ENCODE peak calls at places on chromosomes 11 and 22, in seven cellular contexts. V is astrocyte, T is right atrium auricular region, A is A549, F is cardiac muscle cell, H is SK-N-SH, S is body of pancreas. L is an unnamed sample. For H3K4me1, the result is how much of the 10 kb centered on the place peaks cover.

GRCh38 chr11:79045018-79045787 is 395.6 kb downstream of the TENM4 start:
- DNase-seq in V (no peak), T (no peak), S (peak), H (peak), A (no peak), F (no peak), L (no peak)

GRCh38 chr22:17064498-17065100 is 20.2 kb upstream of the IL17RA start:
- DNase-seq in F (no peak), H (no peak), T (peak), V (no peak), S (no peak), A (no peak), L (no peak)

GRCh38 chr11:121722431-121723256 is 269.9 kb upstream of the SORL1-AS1 start:
- DNase-seq in F (peak), V (peak), H (peak), S (peak), A (no peak), T (peak), L (peak)

GRCh38 chr11:2512431-2513407 is 67.9 kb downstream of the KCNQ1 start:
- DNase-seq in V (no peak), H (peak), F (no peak), S (no peak), A (no peak), T (peak), L (peak)

GRCh38 chr22:46110215-46110614 is 40.1 kb upstream of the PPARA start:
- DNase-seq in H (no peak), F (no peak), A (no peak), V (peak), S (peak), T (no peak), L (peak)

GRCh38 chr11:110069158-110069737 is 23.9 kb upstream of the ZC3H12C start:
- DNase-seq in V (peak), F (peak), S (peak), H (no peak), T (no peak), A (no peak), L (no peak)

GRCh38 chr22:26589845-26590524 is at the start of gene TPST2:
- DNase-seq in S (peak), V (peak), A (peak), F (peak), H (peak), T (peak), L (peak)

GRCh38 chr11:40133526-40133925 is 1325.9 kb downstream of the LRRC4C start:
- DNase-seq in T (no peak), A (no peak), F (no peak), V (peak), H (no peak), S (no peak), L (no peak)

GRCh38 chr11:6468712-6469495 is 4.8 kb downstream of the TRIM3 start:
- DNase-seq in H (peak), F (peak), V (peak), S (peak), T (peak), A (peak), L (peak)

GRCh38 chr11:129249923-129250322 is 57.8 kb upstream of the ARHGAP32 start:
- DNase-seq in S (no peak), A (no peak), H (no peak), T (no peak), V (peak), F (no peak), L (no peak)

GRCh38 chr11:25351091-25351803 is 854.4 kb downstream of the LUZP2 start:
- DNase-seq in T (no peak), S (no peak), A (no peak), F (no peak), V (no peak), H (no peak), L (no peak)

GRCh38 chr11:78790784-78791183 is 216.1 kb upstream of the NARS2 start:
- DNase-seq in H (no peak), A (no peak), S (no peak), V (no peak), T (no peak), F (no peak), L (no peak)

GRCh38 chr11:10655931-10656576 is 37.5 kb downstream of the IRAG1 start:
- DNase-seq in S (no peak), A (no peak), H (no peak), T (no peak), F (no peak), V (no peak), L (no peak)
- TF ChIP-seq CTCF in S (no peak), A (no peak), H (no peak), T (no peak), F (no peak), V (no peak), L (no peak)

GRCh38 chr11:118922745-118923627 is 2.7 kb downstream of the BCL9L start:
- DNase-seq in H (peak), A (no peak), F (no peak), S (no peak), T (no peak), V (no peak), L (peak)
- H3K4me1 ChIP-seq in H (half or more), A (under half), F (half or more), S (half or more), T (under half), V (half or more), L (half or more)

DNA sequence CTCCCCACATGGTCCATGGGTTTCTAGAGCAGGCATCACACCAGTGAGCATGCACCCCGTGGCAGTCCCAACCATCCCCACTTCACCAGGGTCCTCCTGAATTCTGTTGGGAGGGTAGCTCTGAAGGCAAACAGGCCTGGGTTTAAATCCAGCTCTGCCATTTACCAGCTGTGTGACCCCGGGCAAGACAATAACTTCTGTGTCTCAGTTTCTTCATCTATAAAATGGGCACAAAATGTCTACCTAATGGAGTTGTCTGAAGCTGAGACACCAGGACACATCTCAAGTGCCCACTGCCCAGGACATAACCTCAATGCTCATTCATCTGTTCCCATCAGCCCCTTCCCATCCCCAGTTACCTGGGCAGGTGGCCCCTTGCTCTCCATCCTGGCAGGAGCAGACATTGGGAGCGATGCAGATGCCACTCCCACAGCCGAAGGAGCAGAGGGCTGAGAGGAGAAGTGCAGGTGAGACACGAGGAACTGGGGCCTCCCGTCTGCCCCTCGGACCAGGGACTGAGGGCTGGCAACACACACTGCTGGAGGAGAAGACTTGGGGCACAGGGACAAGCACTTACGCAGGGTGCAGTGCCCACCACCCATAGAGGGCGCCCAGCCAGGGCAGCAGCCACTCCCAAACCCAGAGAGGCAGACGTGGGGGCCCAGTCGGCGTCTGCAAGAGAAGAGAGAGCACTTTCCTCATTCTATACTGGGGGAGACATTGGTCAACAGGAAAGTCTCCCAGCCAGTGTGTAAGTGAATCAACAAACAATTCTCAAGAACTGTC is 4.0 kb downstream of the VWCE start:
- DNase-seq in T (no peak), S (no peak), F (no peak), H (no peak), V (no peak), A (no peak), L (no peak)
- TF ChIP-seq CTCF in T (no peak), S (no peak), F (peak), H (peak), V (no peak), A (no peak), L (no peak)

DNA sequence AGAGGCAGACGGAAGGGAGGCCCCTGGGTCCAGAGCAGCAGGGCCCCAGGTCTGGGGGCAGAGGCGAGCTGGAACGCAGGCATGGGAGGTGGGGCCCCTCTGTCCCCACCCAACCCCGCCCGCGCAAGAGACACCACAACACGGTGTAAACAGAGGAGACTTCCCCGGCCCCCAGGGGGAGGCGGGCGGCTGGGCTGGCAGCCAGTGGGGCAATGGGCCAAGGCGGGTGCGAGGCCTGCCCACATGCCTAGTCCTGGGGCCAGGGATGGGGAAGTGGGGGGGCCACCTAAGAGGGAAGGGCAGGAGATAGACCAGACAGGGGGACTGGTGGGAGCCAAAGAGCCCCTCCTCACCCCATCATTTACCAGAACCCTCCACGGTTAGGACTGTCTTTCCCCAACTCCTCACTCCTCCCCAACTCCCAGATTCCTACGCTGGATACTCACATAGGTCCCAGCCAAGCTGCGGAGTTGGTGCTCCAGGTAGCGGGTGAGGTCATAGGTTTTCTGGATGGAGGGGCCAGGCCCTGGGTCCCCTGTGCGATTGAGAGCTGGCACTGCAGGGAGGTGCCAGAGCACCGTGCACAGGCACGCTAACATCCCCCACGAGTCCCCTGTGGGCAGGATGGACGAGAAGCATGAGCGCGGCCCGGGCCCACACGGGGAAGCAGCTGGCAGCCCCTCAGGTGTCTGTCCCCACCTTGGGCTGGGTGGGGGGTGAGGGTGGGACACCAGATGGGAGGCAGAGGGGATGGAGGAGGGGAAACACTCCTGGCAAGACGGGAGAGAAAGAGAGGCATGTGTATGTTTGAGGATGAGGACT is 6.2 kb downstream of the CLCF1 start:
- DNase-seq in H (no peak), V (no peak), S (no peak), F (peak), A (no peak), T (no peak), L (no peak)
- H3K4me1 ChIP-seq in H (under half), V (half or more), S (under half), F (under half), A (half or more), T (under half), L (under half)

DNA sequence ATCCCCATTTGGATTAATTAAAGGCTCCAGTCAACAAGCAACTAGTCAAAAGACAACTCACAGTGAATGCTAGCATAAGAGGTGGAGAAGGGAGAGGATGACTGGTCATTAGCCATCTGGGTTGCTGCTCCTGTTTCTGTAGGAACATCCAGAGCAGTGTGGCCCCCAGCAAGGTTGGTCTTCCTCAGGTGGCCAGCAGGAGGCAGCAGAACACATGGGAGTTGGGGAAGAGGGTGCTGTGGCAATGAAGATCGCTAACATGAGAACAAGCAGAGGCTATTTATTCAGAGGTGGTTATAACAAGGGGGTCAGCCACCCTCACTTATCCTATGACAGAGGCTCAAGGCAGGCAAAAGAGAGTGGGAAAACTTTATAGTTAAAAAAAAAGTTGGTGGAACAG is 21.3 kb downstream of the IZUMO1R start:
- DNase-seq in F (peak), V (no peak), T (no peak), S (no peak), A (peak), H (peak), L (no peak)
- TF ChIP-seq CTCF in F (peak), V (no peak), T (no peak), S (peak), A (peak), H (peak), L (no peak)

DNA sequence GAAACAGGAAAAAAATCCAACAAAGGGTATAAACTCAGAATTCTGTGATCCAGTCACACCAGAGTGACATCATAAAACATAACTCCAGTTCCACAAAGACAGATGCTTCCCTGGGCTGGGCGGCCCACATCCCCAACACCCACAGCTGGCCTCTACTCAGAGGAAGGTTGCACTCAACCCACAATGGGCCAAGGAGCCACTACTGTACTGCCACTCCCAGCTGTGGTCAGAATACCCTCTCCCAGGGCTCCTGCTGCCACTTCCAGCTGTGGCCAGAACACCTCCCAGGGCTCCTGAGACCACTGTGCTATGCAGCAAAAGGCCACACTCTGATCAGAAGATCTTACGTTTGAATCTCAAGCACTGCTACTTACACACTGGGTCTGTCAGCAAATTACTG is 18.3 kb downstream of the SMCO4 start:
- DNase-seq in T (no peak), V (no peak), A (no peak), F (no peak), S (no peak), H (no peak), L (no peak)
- H3K4me1 ChIP-seq in T (under half), V (under half), A (under half), F (half or more), S (half or more), H (under half), L (under half)

GRCh38 chr11:114256898-114257286 is 39.3 kb upstream of the NNMT start:
- DNase-seq in S (no peak), H (no peak), A (no peak), T (no peak), F (no peak), V (no peak), L (no peak)

GRCh38 chr11:114259124-114259526 is 37.1 kb upstream of the NNMT start:
- DNase-seq in A (no peak), H (no peak), F (no peak), T (peak), V (no peak), S (peak), L (peak)

GRCh38 chr11:114258696-114259095 is 37.5 kb upstream of the NNMT start:
- DNase-seq in F (no peak), V (no peak), A (no peak), T (no peak), H (no peak), S (no peak), L (no peak)

GRCh38 chr11:114256176-114256897 is 39.9 kb upstream of the NNMT start:
- DNase-seq in A (no peak), T (no peak), V (no peak), F (no peak), S (no peak), H (no peak), L (no peak)

GRCh38 chr11:114257621-114258558 is 38.3 kb upstream of the NNMT start:
- DNase-seq in A (no peak), T (peak), S (peak), V (no peak), H (peak), F (peak), L (peak)
- TF ChIP-seq CTCF in A (no peak), T (peak), S (no peak), V (no peak), H (no peak), F (peak), L (peak)

DNA sequence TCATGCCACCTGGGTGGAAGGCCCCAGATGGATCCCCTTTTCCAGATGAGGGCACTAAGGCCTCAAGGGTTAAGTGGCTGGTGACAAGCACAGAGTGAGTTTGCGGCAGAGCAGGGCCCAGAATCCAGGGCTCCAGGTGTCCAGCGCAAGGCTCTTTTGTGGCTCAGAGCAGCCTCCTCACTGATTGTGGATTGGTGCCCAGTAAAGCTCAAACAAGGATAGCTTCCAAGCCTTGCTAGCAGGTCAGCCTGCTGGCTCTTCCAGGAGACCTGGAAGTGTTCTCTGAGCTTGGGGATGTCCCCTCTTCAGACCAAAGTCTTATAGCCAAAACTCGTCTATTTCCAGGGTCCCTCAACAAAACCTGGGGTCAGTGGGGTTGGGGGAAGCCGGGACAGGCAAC is 167.6 kb upstream of the SYT13 start:
- DNase-seq in A (no peak), V (no peak), F (no peak), S (no peak), H (no peak), T (no peak), L (no peak)
- H3K4me1 ChIP-seq in A (under half), V (under half), F (under half), S (under half), H (under half), T (under half), L (under half)

GRCh38 chr11:27528711-27529110 is 22.1 kb upstream of the LIN7C start:
- DNase-seq in V (no peak), H (no peak), S (no peak), F (no peak), T (no peak), A (no peak), L (no peak)

GRCh38 chr11:27520226-27520625 is 13.7 kb upstream of the LIN7C start:
- DNase-seq in S (no peak), T (no peak), F (no peak), V (no peak), H (no peak), A (no peak), L (no peak)

GRCh38 chr11:27518522-27518921 is 12.0 kb upstream of the LIN7C start:
- DNase-seq in F (no peak), T (no peak), S (no peak), H (no peak), A (no peak), V (no peak), L (no peak)

GRCh38 chr11:27525824-27526516 is 19.4 kb upstream of the LIN7C start:
- DNase-seq in H (no peak), V (no peak), S (no peak), F (no peak), T (no peak), A (no peak), L (no peak)

GRCh38 chr11:27524155-27524554 is 17.6 kb upstream of the LIN7C start:
- DNase-seq in T (no peak), A (peak), V (peak), F (peak), S (no peak), H (peak), L (no peak)
- TF ChIP-seq CTCF in T (no peak), A (no peak), V (peak), F (peak), S (no peak), H (peak), L (no peak)

L was measured in tibial artery.